ENCODE peak calls at places on chromosomes 12 and 14, in eight cellular contexts. One of them, this sample, is unnamed.

GRCh38 chr12:84463756-84464495 is 448.7 kb downstream of the SLC6A15 start:
- DNase-seq in WTC11: no peak
- DNase-seq in CD8-positive, alpha-beta memory T cell: no peak
- DNase-seq in stimulated activated CD4-positive, alpha-beta T cell treated with anti-CD3 and anti-CD28 coated beads, Interleukin-4, amount 100 ng/mL, for 1 hour: no peak
- DNase-seq in H4: peak; percentile 14
- DNase-seq in neural crest cell: no peak
- DNase-seq in NCI-H1436 treated with DMSO at 0.1 percent for 48 hours: no peak
- DNase-seq in H7: no peak
- DNase-seq in this sample: no peak

GRCh38 chr14:59583755-59584154 is 7.1 kb upstream of the CCDC175 start:
- DNase-seq in WTC11: no peak
- DNase-seq in neural crest cell: no peak
- DNase-seq in H4: peak; percentile 43
- DNase-seq in stimulated activated CD4-positive, alpha-beta T cell treated with anti-CD3 and anti-CD28 coated beads, Interleukin-4, amount 100 ng/mL, for 1 hour: no peak
- DNase-seq in NCI-H1436 treated with DMSO at 0.1 percent for 48 hours: no peak
- DNase-seq in H7: peak; percentile 23
- DNase-seq in CD8-positive, alpha-beta memory T cell: no peak
- DNase-seq in this sample: no peak

GRCh38 chr14:103382375-103382774 is 2.8 kb upstream of the MARK3 start:
- DNase-seq in H7: no peak
- DNase-seq in stimulated activated CD4-positive, alpha-beta T cell treated with anti-CD3 and anti-CD28 coated beads, Interleukin-4, amount 100 ng/mL, for 1 hour: no peak
- DNase-seq in neural crest cell: no peak
- DNase-seq in H4: peak; percentile 37
- DNase-seq in WTC11: no peak
- DNase-seq in CD8-positive, alpha-beta memory T cell: no peak
- DNase-seq in NCI-H1436 treated with DMSO at 0.1 percent for 48 hours: no peak
- DNase-seq in this sample: no peak

GRCh38 chr14:21025374-21026151 is 702 bp upstream of the NDRG2 start:
- DNase-seq in stimulated activated CD4-positive, alpha-beta T cell treated with anti-CD3 and anti-CD28 coated beads, Interleukin-4, amount 100 ng/mL, for 1 hour: no peak
- DNase-seq in neural crest cell: peak; percentile 23
- DNase-seq in CD8-positive, alpha-beta memory T cell: no peak
- DNase-seq in NCI-H1436 treated with DMSO at 0.1 percent for 48 hours: no peak
- DNase-seq in H4: no peak
- DNase-seq in WTC11: peak; percentile 81
- DNase-seq in H7: peak; percentile 90
- DNase-seq in this sample: no peak

GRCh38 chr14:36056846-36057245 is 119.7 kb downstream of the PTCSC3 start:
- DNase-seq in WTC11: no peak
- DNase-seq in H7: no peak
- DNase-seq in H4: no peak
- DNase-seq in CD8-positive, alpha-beta memory T cell: no peak
- DNase-seq in NCI-H1436 treated with DMSO at 0.1 percent for 48 hours: no peak
- DNase-seq in stimulated activated CD4-positive, alpha-beta T cell treated with anti-CD3 and anti-CD28 coated beads, Interleukin-4, amount 100 ng/mL, for 1 hour: no peak
- DNase-seq in neural crest cell: no peak
- DNase-seq in this sample: no peak

GRCh38 chr14:47194051-47194450 is 481.4 kb downstream of the MDGA2 start:
- DNase-seq in neural crest cell: no peak
- DNase-seq in H4: no peak
- DNase-seq in NCI-H1436 treated with DMSO at 0.1 percent for 48 hours: no peak
- DNase-seq in stimulated activated CD4-positive, alpha-beta T cell treated with anti-CD3 and anti-CD28 coated beads, Interleukin-4, amount 100 ng/mL, for 1 hour: no peak
- DNase-seq in CD8-positive, alpha-beta memory T cell: no peak
- DNase-seq in WTC11: no peak
- DNase-seq in H7: no peak
- DNase-seq in this sample: no peak

GRCh38 chr12:40330180-40330579 is 105.4 kb downstream of the LRRK2 start:
- DNase-seq in CD8-positive, alpha-beta memory T cell: no peak
- DNase-seq in neural crest cell: no peak
- DNase-seq in NCI-H1436 treated with DMSO at 0.1 percent for 48 hours: no peak
- DNase-seq in stimulated activated CD4-positive, alpha-beta T cell treated with anti-CD3 and anti-CD28 coated beads, Interleukin-4, amount 100 ng/mL, for 1 hour: no peak
- DNase-seq in H7: no peak
- DNase-seq in WTC11: no peak
- DNase-seq in H4: no peak
- DNase-seq in this sample: no peak

GRCh38 chr12:87509233-87509820 is 519.9 kb downstream of the C12orf50 start:
- DNase-seq in H4: peak; percentile 47
- DNase-seq in CD8-positive, alpha-beta memory T cell: no peak
- DNase-seq in H7: no peak
- DNase-seq in stimulated activated CD4-positive, alpha-beta T cell treated with anti-CD3 and anti-CD28 coated beads, Interleukin-4, amount 100 ng/mL, for 1 hour: no peak
- DNase-seq in WTC11: no peak
- DNase-seq in neural crest cell: no peak
- DNase-seq in NCI-H1436 treated with DMSO at 0.1 percent for 48 hours: peak; percentile 19
- DNase-seq in this sample: no peak

GRCh38 chr12:26287666-26288408 is 92.5 kb downstream of the SSPN start:
- DNase-seq in neural crest cell: no peak
- DNase-seq in stimulated activated CD4-positive, alpha-beta T cell treated with anti-CD3 and anti-CD28 coated beads, Interleukin-4, amount 100 ng/mL, for 1 hour: no peak
- DNase-seq in NCI-H1436 treated with DMSO at 0.1 percent for 48 hours: no peak
- DNase-seq in H7: no peak
- DNase-seq in H4: no peak
- DNase-seq in CD8-positive, alpha-beta memory T cell: no peak
- DNase-seq in WTC11: no peak
- DNase-seq in this sample: no peak

GRCh38 chr12:58413794-58414193 is 472.4 kb downstream of the ATP23 start:
- DNase-seq in WTC11: no peak
- DNase-seq in CD8-positive, alpha-beta memory T cell: no peak
- DNase-seq in stimulated activated CD4-positive, alpha-beta T cell treated with anti-CD3 and anti-CD28 coated beads, Interleukin-4, amount 100 ng/mL, for 1 hour: no peak
- DNase-seq in NCI-H1436 treated with DMSO at 0.1 percent for 48 hours: no peak
- DNase-seq in H7: no peak
- DNase-seq in H4: no peak
- DNase-seq in neural crest cell: no peak
- DNase-seq in this sample: no peak

GRCh38 chr14:68248481-68249255 is 429.1 kb downstream of the RAD51B start:
- DNase-seq in H4: peak; percentile 81
- DNase-seq in stimulated activated CD4-positive, alpha-beta T cell treated with anti-CD3 and anti-CD28 coated beads, Interleukin-4, amount 100 ng/mL, for 1 hour: no peak
- DNase-seq in WTC11: no peak
- DNase-seq in NCI-H1436 treated with DMSO at 0.1 percent for 48 hours: no peak
- DNase-seq in neural crest cell: peak; percentile 17
- DNase-seq in CD8-positive, alpha-beta memory T cell: peak; percentile 39
- DNase-seq in H7: peak; percentile 55
- DNase-seq in this sample: no peak

GRCh38 chr14:61646366-61647101 is 48.8 kb upstream of the HIF1A start:
- DNase-seq in NCI-H1436 treated with DMSO at 0.1 percent for 48 hours: no peak
- DNase-seq in stimulated activated CD4-positive, alpha-beta T cell treated with anti-CD3 and anti-CD28 coated beads, Interleukin-4, amount 100 ng/mL, for 1 hour: no peak
- DNase-seq in CD8-positive, alpha-beta memory T cell: no peak
- DNase-seq in WTC11: no peak
- DNase-seq in H7: no peak
- DNase-seq in neural crest cell: no peak
- DNase-seq in H4: no peak
- DNase-seq in this sample: no peak

GRCh38 chr12:121227294-121227693 is 17.4 kb downstream of the P2RX4 start:
- DNase-seq in NCI-H1436 treated with DMSO at 0.1 percent for 48 hours: no peak
- DNase-seq in H7: no peak
- DNase-seq in CD8-positive, alpha-beta memory T cell: no peak
- DNase-seq in H4: no peak
- DNase-seq in neural crest cell: no peak
- DNase-seq in WTC11: no peak
- DNase-seq in stimulated activated CD4-positive, alpha-beta T cell treated with anti-CD3 and anti-CD28 coated beads, Interleukin-4, amount 100 ng/mL, for 1 hour: no peak
- DNase-seq in this sample: no peak

GRCh38 chr12:92151916-92152315 is 6.3 kb upstream of the BTG1 start:
- DNase-seq in neural crest cell: no peak
- DNase-seq in NCI-H1436 treated with DMSO at 0.1 percent for 48 hours: no peak
- DNase-seq in CD8-positive, alpha-beta memory T cell: no peak
- DNase-seq in H7: no peak
- DNase-seq in WTC11: no peak
- DNase-seq in stimulated activated CD4-positive, alpha-beta T cell treated with anti-CD3 and anti-CD28 coated beads, Interleukin-4, amount 100 ng/mL, for 1 hour: no peak
- DNase-seq in H4: no peak
- DNase-seq in this sample: no peak

GRCh38 chr12:123873795-123874194 is 98.8 kb downstream of the CCDC92 start:
- DNase-seq in H4: no peak
- DNase-seq in NCI-H1436 treated with DMSO at 0.1 percent for 48 hours: no peak
- DNase-seq in H7: no peak
- DNase-seq in neural crest cell: no peak
- DNase-seq in CD8-positive, alpha-beta memory T cell: no peak
- DNase-seq in stimulated activated CD4-positive, alpha-beta T cell treated with anti-CD3 and anti-CD28 coated beads, Interleukin-4, amount 100 ng/mL, for 1 hour: no peak
- DNase-seq in WTC11: no peak
- DNase-seq in this sample: no peak

GRCh38 chr14:63761356-63762117 is 33.7 kb upstream of the SGPP1 start:
- DNase-seq in WTC11: no peak
- DNase-seq in NCI-H1436 treated with DMSO at 0.1 percent for 48 hours: no peak
- DNase-seq in CD8-positive, alpha-beta memory T cell: no peak
- DNase-seq in neural crest cell: no peak
- DNase-seq in H7: peak; percentile 22
- DNase-seq in stimulated activated CD4-positive, alpha-beta T cell treated with anti-CD3 and anti-CD28 coated beads, Interleukin-4, amount 100 ng/mL, for 1 hour: no peak
- DNase-seq in H4: no peak
- DNase-seq in this sample: no peak

GRCh38 chr12:110345176-110345651 is 58.3 kb downstream of the ANAPC7 start:
- DNase-seq in stimulated activated CD4-positive, alpha-beta T cell treated with anti-CD3 and anti-CD28 coated beads, Interleukin-4, amount 100 ng/mL, for 1 hour: no peak
- DNase-seq in NCI-H1436 treated with DMSO at 0.1 percent for 48 hours: no peak
- DNase-seq in H7: no peak
- DNase-seq in H4: no peak
- DNase-seq in WTC11: no peak
- DNase-seq in neural crest cell: no peak
- DNase-seq in CD8-positive, alpha-beta memory T cell: no peak
- DNase-seq in this sample: no peak

GRCh38 chr12:125124320-125124966 is 59.2 kb downstream of the AACS start:
- DNase-seq in WTC11: no peak
- DNase-seq in H7: no peak
- DNase-seq in NCI-H1436 treated with DMSO at 0.1 percent for 48 hours: no peak
- DNase-seq in H4: no peak
- DNase-seq in stimulated activated CD4-positive, alpha-beta T cell treated with anti-CD3 and anti-CD28 coated beads, Interleukin-4, amount 100 ng/mL, for 1 hour: no peak
- DNase-seq in neural crest cell: no peak
- DNase-seq in CD8-positive, alpha-beta memory T cell: no peak
- DNase-seq in this sample: no peak

GRCh38 chr14:64421166-64421565 is 33.0 kb downstream of the MTHFD1 start:
- DNase-seq in CD8-positive, alpha-beta memory T cell: no peak
- DNase-seq in stimulated activated CD4-positive, alpha-beta T cell treated with anti-CD3 and anti-CD28 coated beads, Interleukin-4, amount 100 ng/mL, for 1 hour: no peak
- DNase-seq in neural crest cell: no peak
- DNase-seq in WTC11: no peak
- DNase-seq in H7: no peak
- DNase-seq in NCI-H1436 treated with DMSO at 0.1 percent for 48 hours: no peak
- DNase-seq in H4: no peak
- DNase-seq in this sample: no peak

GRCh38 chr14:89401783-89402182 is 15.2 kb downstream of the FOXN3 start:
- DNase-seq in stimulated activated CD4-positive, alpha-beta T cell treated with anti-CD3 and anti-CD28 coated beads, Interleukin-4, amount 100 ng/mL, for 1 hour: no peak
- DNase-seq in WTC11: no peak
- DNase-seq in NCI-H1436 treated with DMSO at 0.1 percent for 48 hours: no peak
- DNase-seq in CD8-positive, alpha-beta memory T cell: no peak
- DNase-seq in H4: no peak
- DNase-seq in neural crest cell: no peak
- DNase-seq in H7: no peak
- DNase-seq in this sample: no peak

GRCh38 chr14:53952533-53952932 is 4.1 kb downstream of the BMP4 start:
- DNase-seq in NCI-H1436 treated with DMSO at 0.1 percent for 48 hours: no peak
- DNase-seq in H4: no peak
- DNase-seq in stimulated activated CD4-positive, alpha-beta T cell treated with anti-CD3 and anti-CD28 coated beads, Interleukin-4, amount 100 ng/mL, for 1 hour: no peak
- DNase-seq in CD8-positive, alpha-beta memory T cell: no peak
- DNase-seq in neural crest cell: no peak
- DNase-seq in H7: peak; percentile 58
- DNase-seq in WTC11: no peak
- DNase-seq in this sample: no peak

GRCh38 chr12:1927751-1928351 is 9.4 kb upstream of the CACNA2D4 start:
- DNase-seq in WTC11: no peak
- DNase-seq in NCI-H1436 treated with DMSO at 0.1 percent for 48 hours: no peak
- DNase-seq in H7: no peak
- DNase-seq in H4: no peak
- DNase-seq in CD8-positive, alpha-beta memory T cell: no peak
- DNase-seq in stimulated activated CD4-positive, alpha-beta T cell treated with anti-CD3 and anti-CD28 coated beads, Interleukin-4, amount 100 ng/mL, for 1 hour: no peak
- DNase-seq in neural crest cell: no peak
- DNase-seq in this sample: no peak

GRCh38 chr12:88960213-88960878 is 380.1 kb upstream of the KITLG start:
- DNase-seq in CD8-positive, alpha-beta memory T cell: no peak
- DNase-seq in NCI-H1436 treated with DMSO at 0.1 percent for 48 hours: peak; percentile 10
- DNase-seq in H4: peak; percentile 30
- DNase-seq in H7: no peak
- DNase-seq in WTC11: no peak
- DNase-seq in stimulated activated CD4-positive, alpha-beta T cell treated with anti-CD3 and anti-CD28 coated beads, Interleukin-4, amount 100 ng/mL, for 1 hour: no peak
- DNase-seq in neural crest cell: no peak
- DNase-seq in this sample: no peak

GRCh38 chr12:94730846-94731245 is 80.5 kb upstream of the TMCC3 start:
- DNase-seq in CD8-positive, alpha-beta memory T cell: no peak
- DNase-seq in H4: no peak
- DNase-seq in WTC11: no peak
- DNase-seq in NCI-H1436 treated with DMSO at 0.1 percent for 48 hours: peak; percentile 77
- DNase-seq in neural crest cell: no peak
- DNase-seq in stimulated activated CD4-positive, alpha-beta T cell treated with anti-CD3 and anti-CD28 coated beads, Interleukin-4, amount 100 ng/mL, for 1 hour: no peak
- DNase-seq in H7: no peak
- DNase-seq in this sample: no peak

GRCh38 chr14:38536376-38537038 is 280.6 kb upstream of the CLEC14A start:
- DNase-seq in stimulated activated CD4-positive, alpha-beta T cell treated with anti-CD3 and anti-CD28 coated beads, Interleukin-4, amount 100 ng/mL, for 1 hour: no peak
- DNase-seq in WTC11: no peak
- DNase-seq in CD8-positive, alpha-beta memory T cell: no peak
- DNase-seq in H7: no peak
- DNase-seq in H4: no peak
- DNase-seq in NCI-H1436 treated with DMSO at 0.1 percent for 48 hours: no peak
- DNase-seq in neural crest cell: no peak
- DNase-seq in this sample: peak; percentile 24

GRCh38 chr14:95509512-95509911 is 6.9 kb downstream of the SYNE3 start:
- DNase-seq in CD8-positive, alpha-beta memory T cell: no peak
- DNase-seq in H4: no peak
- DNase-seq in NCI-H1436 treated with DMSO at 0.1 percent for 48 hours: no peak
- DNase-seq in H7: no peak
- DNase-seq in WTC11: no peak
- DNase-seq in stimulated activated CD4-positive, alpha-beta T cell treated with anti-CD3 and anti-CD28 coated beads, Interleukin-4, amount 100 ng/mL, for 1 hour: no peak
- DNase-seq in neural crest cell: no peak
- DNase-seq in this sample: no peak

GRCh38 chr12:49276304-49277290 is 11.7 kb downstream of the TUBA1C start:
- DNase-seq in WTC11: no peak
- DNase-seq in neural crest cell: no peak
- DNase-seq in H7: no peak
- DNase-seq in CD8-positive, alpha-beta memory T cell: no peak
- DNase-seq in H4: no peak
- DNase-seq in NCI-H1436 treated with DMSO at 0.1 percent for 48 hours: no peak
- DNase-seq in stimulated activated CD4-positive, alpha-beta T cell treated with anti-CD3 and anti-CD28 coated beads, Interleukin-4, amount 100 ng/mL, for 1 hour: no peak
- DNase-seq in this sample: peak; percentile 41

GRCh38 chr14:106215229-106215628 is 688.8 kb downstream of the TMEM121 start:
- DNase-seq in NCI-H1436 treated with DMSO at 0.1 percent for 48 hours: no peak
- DNase-seq in H7: no peak
- DNase-seq in CD8-positive, alpha-beta memory T cell: no peak
- DNase-seq in stimulated activated CD4-positive, alpha-beta T cell treated with anti-CD3 and anti-CD28 coated beads, Interleukin-4, amount 100 ng/mL, for 1 hour: no peak
- DNase-seq in neural crest cell: no peak
- DNase-seq in WTC11: no peak
- DNase-seq in H4: no peak
- DNase-seq in this sample: no peak

GRCh38 chr12:119117936-119118335 is 60.8 kb upstream of the HSPB8 start:
- DNase-seq in H4: no peak
- DNase-seq in neural crest cell: no peak
- DNase-seq in stimulated activated CD4-positive, alpha-beta T cell treated with anti-CD3 and anti-CD28 coated beads, Interleukin-4, amount 100 ng/mL, for 1 hour: no peak
- DNase-seq in CD8-positive, alpha-beta memory T cell: no peak
- DNase-seq in H7: no peak
- DNase-seq in WTC11: no peak
- DNase-seq in NCI-H1436 treated with DMSO at 0.1 percent for 48 hours: no peak
- DNase-seq in this sample: no peak

GRCh38 chr14:64210211-64210610 is 84.0 kb downstream of the ESR2 start:
- DNase-seq in WTC11: no peak
- DNase-seq in NCI-H1436 treated with DMSO at 0.1 percent for 48 hours: no peak
- DNase-seq in H7: no peak
- DNase-seq in CD8-positive, alpha-beta memory T cell: no peak
- DNase-seq in H4: no peak
- DNase-seq in neural crest cell: no peak
- DNase-seq in stimulated activated CD4-positive, alpha-beta T cell treated with anti-CD3 and anti-CD28 coated beads, Interleukin-4, amount 100 ng/mL, for 1 hour: no peak
- DNase-seq in this sample: no peak

GRCh38 chr12:132009336-132009859 is 59.7 kb downstream of the EP400 start:
- DNase-seq in NCI-H1436 treated with DMSO at 0.1 percent for 48 hours: no peak
- DNase-seq in H4: no peak
- DNase-seq in WTC11: no peak
- DNase-seq in H7: no peak
- DNase-seq in neural crest cell: no peak
- DNase-seq in stimulated activated CD4-positive, alpha-beta T cell treated with anti-CD3 and anti-CD28 coated beads, Interleukin-4, amount 100 ng/mL, for 1 hour: no peak
- DNase-seq in CD8-positive, alpha-beta memory T cell: no peak
- DNase-seq in this sample: no peak

GRCh38 chr12:64273527-64274403 is 51.7 kb upstream of the KICS2 start:
- DNase-seq in WTC11: peak; percentile 60
- DNase-seq in H7: peak; percentile 57
- DNase-seq in CD8-positive, alpha-beta memory T cell: no peak
- DNase-seq in stimulated activated CD4-positive, alpha-beta T cell treated with anti-CD3 and anti-CD28 coated beads, Interleukin-4, amount 100 ng/mL, for 1 hour: no peak
- DNase-seq in H4: peak; percentile 54
- DNase-seq in NCI-H1436 treated with DMSO at 0.1 percent for 48 hours: no peak
- DNase-seq in neural crest cell: peak; percentile 5
- DNase-seq in this sample: peak; percentile 55

GRCh38 chr12:120399531-120399930 is 30.6 kb upstream of the MSI1 start:
- DNase-seq in NCI-H1436 treated with DMSO at 0.1 percent for 48 hours: no peak
- DNase-seq in stimulated activated CD4-positive, alpha-beta T cell treated with anti-CD3 and anti-CD28 coated beads, Interleukin-4, amount 100 ng/mL, for 1 hour: no peak
- DNase-seq in CD8-positive, alpha-beta memory T cell: no peak
- DNase-seq in WTC11: no peak
- DNase-seq in H4: no peak
- DNase-seq in H7: no peak
- DNase-seq in neural crest cell: no peak
- DNase-seq in this sample: no peak

GRCh38 chr12:44874981-44875416 is 1.1 kb downstream of the NELL2 start:
- DNase-seq in WTC11: peak; percentile 31
- DNase-seq in H4: no peak
- DNase-seq in H7: peak; percentile 47
- DNase-seq in neural crest cell: no peak
- DNase-seq in stimulated activated CD4-positive, alpha-beta T cell treated with anti-CD3 and anti-CD28 coated beads, Interleukin-4, amount 100 ng/mL, for 1 hour: peak; percentile 12
- DNase-seq in CD8-positive, alpha-beta memory T cell: peak; percentile 23
- DNase-seq in NCI-H1436 treated with DMSO at 0.1 percent for 48 hours: no peak
- DNase-seq in this sample: peak; percentile 23

This sample was measured in WERI-Rb-1.